ENCODE peak calls at places on chromosomes 6 and 20, in four cellular contexts. One of them, this sample, is unnamed.

GRCh38 chr6:26215200-26216014 is 128.2 kb downstream of the HFE start:
- DNase-seq in DMS153: peak
- DNase-seq in DMS 273 treated with DMSO at 0.1 percent for 48 hours: no peak
- DNase-seq in GM13977: no peak
- DNase-seq in this sample: peak

GRCh38 chr6:13349811-13350506 is 21.6 kb upstream of the TBC1D7 start:
- DNase-seq in DMS153: no peak
- DNase-seq in DMS 273 treated with DMSO at 0.1 percent for 48 hours: no peak
- DNase-seq in GM13977: no peak
- DNase-seq in this sample: no peak

GRCh38 chr6:117483645-117484016 is 1.2 kb downstream of the DCBLD1 start:
- DNase-seq in DMS153: no peak
- DNase-seq in DMS 273 treated with DMSO at 0.1 percent for 48 hours: peak
- DNase-seq in GM13977: peak
- DNase-seq in this sample: peak

GRCh38 chr6:43242908-43243648 is at the start of gene TTBK1:
- DNase-seq in DMS153: no peak
- DNase-seq in DMS 273 treated with DMSO at 0.1 percent for 48 hours: no peak
- DNase-seq in GM13977: no peak
- DNase-seq in this sample: peak

GRCh38 chr6:52612336-52613096 is 35.7 kb upstream of the TRAM2 start:
- DNase-seq in DMS153: peak
- DNase-seq in DMS 273 treated with DMSO at 0.1 percent for 48 hours: no peak
- DNase-seq in GM13977: no peak
- DNase-seq in this sample: no peak

GRCh38 chr6:39897699-39898098 is 36.6 kb downstream of the MOCS1 start:
- DNase-seq in DMS153: peak
- DNase-seq in DMS 273 treated with DMSO at 0.1 percent for 48 hours: no peak
- DNase-seq in GM13977: no peak
- DNase-seq in this sample: no peak

GRCh38 chr20:53434662-53435061 is 159.0 kb downstream of the ZNF217 start:
- DNase-seq in DMS153: peak
- DNase-seq in DMS 273 treated with DMSO at 0.1 percent for 48 hours: no peak
- DNase-seq in GM13977: no peak
- DNase-seq in this sample: peak

GRCh38 chr6:166527849-166528248 is 58.6 kb downstream of the RAMACL start:
- DNase-seq in DMS153: no peak
- DNase-seq in DMS 273 treated with DMSO at 0.1 percent for 48 hours: no peak
- DNase-seq in GM13977: no peak
- DNase-seq in this sample: no peak

GRCh38 chr6:1613631-1614447 is 4.1 kb downstream of the FOXC1 start:
- DNase-seq in DMS153: no peak
- DNase-seq in DMS 273 treated with DMSO at 0.1 percent for 48 hours: no peak
- DNase-seq in GM13977: no peak
- DNase-seq in this sample: no peak

GRCh38 chr20:39611901-39612300 is 649.8 kb downstream of the DHX35 start:
- DNase-seq in DMS153: no peak
- DNase-seq in DMS 273 treated with DMSO at 0.1 percent for 48 hours: no peak
- DNase-seq in GM13977: no peak
- DNase-seq in this sample: no peak

GRCh38 chr6:44073612-44074382 is 53.5 kb downstream of the MRPL14 start:
- DNase-seq in DMS153: no peak
- DNase-seq in DMS 273 treated with DMSO at 0.1 percent for 48 hours: no peak
- DNase-seq in GM13977: no peak
- DNase-seq in this sample: no peak

GRCh38 chr6:47116616-47117015 is 74.5 kb upstream of the ADGRF1 start:
- DNase-seq in DMS153: no peak
- DNase-seq in DMS 273 treated with DMSO at 0.1 percent for 48 hours: no peak
- DNase-seq in GM13977: no peak
- DNase-seq in this sample: no peak

GRCh38 chr20:35327074-35327976 is 35.1 kb upstream of the FAM83C start:
- DNase-seq in DMS153: no peak
- DNase-seq in DMS 273 treated with DMSO at 0.1 percent for 48 hours: no peak
- DNase-seq in GM13977: no peak
- DNase-seq in this sample: no peak

GRCh38 chr20:52493177-52493711 is 301.7 kb upstream of the ZFP64 start:
- DNase-seq in DMS153: peak
- DNase-seq in DMS 273 treated with DMSO at 0.1 percent for 48 hours: no peak
- DNase-seq in GM13977: no peak
- DNase-seq in this sample: peak

GRCh38 chr20:50224553-50225255 is 34.1 kb downstream of the CEBPB start:
- DNase-seq in DMS153: no peak
- DNase-seq in DMS 273 treated with DMSO at 0.1 percent for 48 hours: no peak
- DNase-seq in GM13977: no peak
- DNase-seq in this sample: no peak

GRCh38 chr20:53578492-53579222 is 15.0 kb downstream of the ZNF217 start:
- DNase-seq in DMS153: peak
- DNase-seq in DMS 273 treated with DMSO at 0.1 percent for 48 hours: peak
- DNase-seq in GM13977: peak
- DNase-seq in this sample: peak

GRCh38 chr6:2164481-2164880 is 80.9 kb downstream of the GMDS start:
- DNase-seq in DMS153: no peak
- DNase-seq in DMS 273 treated with DMSO at 0.1 percent for 48 hours: no peak
- DNase-seq in GM13977: no peak
- DNase-seq in this sample: no peak

GRCh38 chr6:15357832-15358231 is 112.0 kb downstream of the JARID2 start:
- DNase-seq in DMS153: no peak
- DNase-seq in DMS 273 treated with DMSO at 0.1 percent for 48 hours: no peak
- DNase-seq in GM13977: no peak
- DNase-seq in this sample: no peak

GRCh38 chr6:97102152-97102790 is 177.7 kb downstream of the KLHL32 start:
- DNase-seq in DMS153: no peak
- DNase-seq in DMS 273 treated with DMSO at 0.1 percent for 48 hours: no peak
- DNase-seq in GM13977: no peak
- DNase-seq in this sample: no peak

GRCh38 chr6:112357801-112358200 is 10.7 kb downstream of the RFPL4B start:
- DNase-seq in DMS153: no peak
- DNase-seq in DMS 273 treated with DMSO at 0.1 percent for 48 hours: no peak
- DNase-seq in GM13977: no peak
- DNase-seq in this sample: no peak

GRCh38 chr6:16673011-16673797 is 88.1 kb downstream of the ATXN1 start:
- DNase-seq in DMS153: no peak
- DNase-seq in DMS 273 treated with DMSO at 0.1 percent for 48 hours: no peak
- DNase-seq in GM13977: no peak
- DNase-seq in this sample: no peak

GRCh38 chr6:105995403-105995699 is 90.8 kb upstream of the PRDM1 start:
- DNase-seq in DMS153: no peak
- DNase-seq in DMS 273 treated with DMSO at 0.1 percent for 48 hours: no peak
- DNase-seq in GM13977: no peak
- DNase-seq in this sample: no peak